ENCODE peak calls at places on chromosome X, in eight cellular contexts. H is GM23338, T is lower lobe of right lung, J is ovary, M is suprapubic skin, N is MM.1S, R is uterus, E is heart right ventricle. F is an unnamed sample.

GRCh38 chrX:134886201-134886600 is 104.6 kb upstream of the SMIM10 start:
- DNase-seq in H (no peak), T (no peak), J (no peak), M (no peak), N (no peak), R (no peak), E (no peak), F (no peak)

GRCh38 chrX:19172741-19173140 is 50.5 kb upstream of the ADGRG2 start:
- DNase-seq in H (no peak), T (no peak), J (no peak), M (no peak), N (no peak), R (no peak), E (no peak), F (no peak)

GRCh38 chrX:112779139-112779538 is 61.5 kb downstream of the AMOT start:
- DNase-seq in H (no peak), T (no peak), J (no peak), M (no peak), N (no peak), R (no peak), E (no peak), F (no peak)

GRCh38 chrX:98480606-98481005 is 1596.9 kb downstream of the RPA4 start:
- DNase-seq in H (no peak), T (no peak), J (no peak), M (no peak), N (no peak), R (no peak), E (no peak), F (no peak)

GRCh38 chrX:18271309-18271708 is 50.6 kb upstream of the BEND2 start:
- DNase-seq in H (no peak), T (no peak), J (no peak), M (no peak), N (no peak), R (no peak), E (no peak), F (no peak)

GRCh38 chrX:24768556-24768955 is 74.8 kb downstream of the POLA1 start:
- DNase-seq in H (no peak), T (no peak), J (no peak), M (no peak), N (no peak), R (no peak), E (no peak), F (no peak)

GRCh38 chrX:65750674-65751469 is 83.4 kb downstream of the MSN start:
- DNase-seq in H (no peak), T (no peak), J (no peak), M (no peak), N (peak; percentile 95), R (no peak), E (no peak), F (no peak)

GRCh38 chrX:129652565-129653169 is 2.1 kb downstream of the APLN start:
- DNase-seq in H (no peak), T (no peak), J (no peak), M (no peak), N (no peak), R (no peak), E (no peak), F (no peak)

GRCh38 chrX:69000857-69001256 is 164.4 kb downstream of the PJA1 start:
- DNase-seq in H (no peak), T (no peak), J (no peak), M (no peak), N (no peak), R (no peak), E (no peak), F (no peak)

GRCh38 chrX:41558531-41558930 is 111.4 kb downstream of the NYX start:
- DNase-seq in H (peak; percentile 33), T (no peak), J (no peak), M (no peak), N (peak; percentile 31), R (no peak), E (no peak), F (peak; percentile 17)

GRCh38 chrX:94178145-94178790 is 504.3 kb downstream of the FAM133A start:
- DNase-seq in H (no peak), T (no peak), J (no peak), M (no peak), N (no peak), R (no peak), E (no peak), F (no peak)

GRCh38 chrX:85243155-85243554 is 424 bp downstream of the SATL1 start:
- DNase-seq in H (no peak), T (no peak), J (no peak), M (no peak), N (no peak), R (no peak), E (no peak), F (no peak)

GRCh38 chrX:115214151-115214550 is 19.7 kb downstream of the LRCH2 start:
- DNase-seq in H (no peak), T (no peak), J (no peak), M (no peak), N (no peak), R (no peak), E (no peak), F (no peak)

GRCh38 chrX:102155806-102156179 is at the start of gene BEX5:
- DNase-seq in H (peak; percentile 84), T (peak; percentile 63), J (peak; percentile 65), M (no peak), N (peak; percentile 79), R (peak; percentile 65), E (peak; percentile 27), F (peak; percentile 42)

GRCh38 chrX:103446665-103447302 is 70.4 kb downstream of the BEX3 start:
- DNase-seq in H (peak; percentile 80), T (no peak), J (no peak), M (no peak), N (no peak), R (no peak), E (no peak), F (no peak)

GRCh38 chrX:47093248-47093647 is 15.0 kb downstream of the RGN start:
- DNase-seq in H (peak; percentile 26), T (no peak), J (no peak), M (no peak), N (peak; percentile 56), R (no peak), E (no peak), F (no peak)

GRCh38 chrX:39854772-39855747 is 242.7 kb downstream of the BCOR start:
- DNase-seq in H (no peak), T (no peak), J (no peak), M (no peak), N (peak; percentile 72), R (no peak), E (no peak), F (no peak)

GRCh38 chrX:53445977-53446376 is 11.8 kb upstream of the HSD17B10 start:
- DNase-seq in H (peak; percentile 76), T (peak; percentile 45), J (no peak), M (no peak), N (peak; percentile 46), R (no peak), E (peak; percentile 17), F (peak; percentile 72)

DNA sequence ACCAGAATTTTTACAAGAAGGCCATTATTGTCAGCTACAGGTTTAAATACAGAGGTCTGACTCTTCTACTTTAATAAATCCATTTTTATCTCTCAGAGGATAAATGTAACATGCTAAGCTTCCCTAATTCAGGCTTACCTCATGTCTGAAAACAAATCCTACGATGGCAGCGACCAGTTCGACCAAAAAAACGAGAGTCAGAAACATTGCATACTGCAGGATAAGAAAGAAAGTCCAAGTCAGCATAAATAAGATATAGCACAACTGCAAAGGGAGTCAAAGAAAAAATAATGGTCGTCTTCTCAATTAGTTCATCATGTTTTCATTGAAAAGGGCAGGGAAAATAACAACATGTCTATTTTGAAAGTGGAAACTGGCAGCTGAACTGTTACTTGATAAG is 1.6 kb downstream of the TSPAN6 start:
- DNase-seq in H (no peak), T (no peak), J (no peak), M (no peak), N (no peak), R (no peak), E (no peak), F (no peak)
- H3K4me3 ChIP-seq in H (peak overlapping the region; percentile 65), T (no peak overlapping the region), J (no peak overlapping the region), M (no peak overlapping the region), N (no peak overlapping the region), R (no peak overlapping the region), E (no peak overlapping the region), F (no peak overlapping the region)

DNA sequence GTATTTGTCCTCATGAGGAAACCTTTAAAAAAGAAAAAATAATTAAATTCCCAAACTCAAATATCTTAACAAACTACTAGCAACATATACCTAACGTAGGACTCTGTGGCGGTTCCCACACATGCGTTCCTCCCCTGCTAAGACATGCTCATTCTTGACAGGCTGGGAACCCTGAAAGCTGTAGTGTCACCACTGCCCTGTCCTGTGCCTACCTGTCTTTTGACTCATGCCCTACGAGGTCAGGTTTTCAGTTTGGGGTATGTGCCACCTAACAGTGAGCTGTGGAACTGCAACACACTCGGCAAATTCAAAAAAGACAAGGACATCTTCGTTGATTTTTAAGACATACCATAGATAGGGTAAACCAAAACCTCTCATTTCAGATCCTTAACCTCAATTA is 17.8 kb downstream of the IDS start:
- DNase-seq in H (peak; percentile 32), T (no peak), J (no peak), M (no peak), N (no peak), R (no peak), E (no peak), F (peak; percentile 44)
- H3K36me3 ChIP-seq in H (no peaks in the 10 kb centered on the region), T (peaks cover 84% of the 10 kb centered on the region), J (no peaks in the 10 kb centered on the region), M (peaks cover 34% of the 10 kb centered on the region), N (no peaks in the 10 kb centered on the region), R (no peaks in the 10 kb centered on the region), E (no peaks in the 10 kb centered on the region), F (peaks cover 6% of the 10 kb centered on the region)

GRCh38 chrX:120311632-120312000 is 355 bp upstream of the TMEM255A start:
- DNase-seq in H (no peak), T (no peak), J (no peak), M (no peak), N (no peak), R (no peak), E (no peak), F (no peak)
- H3K4me3 ChIP-seq in H (peak overlapping the region; percentile 60), T (no peak overlapping the region), J (no peak overlapping the region), M (no peak overlapping the region), N (no peak overlapping the region), R (no peak overlapping the region), E (no peak overlapping the region), F (no peak overlapping the region)

GRCh38 chrX:153958605-153959004 is 13.0 kb downstream of the HCFC1 start:
- DNase-seq in H (no peak), T (no peak), J (no peak), M (no peak), N (no peak), R (no peak), E (no peak), F (no peak)
- H3K36me3 ChIP-seq in H (no peaks in the 10 kb centered on the region), T (peaks cover 97% of the 10 kb centered on the region), J (no peaks in the 10 kb centered on the region), M (peaks cover 90% of the 10 kb centered on the region), N (no peaks in the 10 kb centered on the region), R (no peaks in the 10 kb centered on the region), E (no peaks in the 10 kb centered on the region), F (peaks cover 57% of the 10 kb centered on the region)

DNA sequence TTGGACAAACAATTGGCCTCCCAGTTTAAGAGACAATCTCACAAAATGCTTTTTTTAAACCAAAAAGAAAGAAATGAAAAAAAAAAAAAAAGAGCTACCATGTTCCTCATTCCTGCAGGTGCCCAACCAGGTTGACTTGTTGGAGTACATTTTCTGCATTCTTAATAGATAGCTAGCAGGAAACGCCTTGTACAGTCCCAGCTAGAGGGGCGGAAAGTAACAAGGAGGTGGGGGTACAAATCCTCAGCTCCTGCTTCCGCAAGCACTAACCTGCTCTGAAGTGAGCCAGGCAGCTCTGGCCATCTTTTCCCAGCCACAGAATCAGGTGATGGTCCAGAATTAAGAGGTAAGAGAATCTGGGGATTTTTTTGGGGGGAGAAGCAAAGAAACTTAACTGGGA is at the start of gene VGLL1:
- DNase-seq in H (no peak), T (no peak), J (no peak), M (no peak), N (no peak), R (no peak), E (no peak), F (no peak)
- H3K4me3 ChIP-seq in H (no peak within 1 kb of the TSS), T (no peak within 1 kb of the TSS), J (no peak within 1 kb of the TSS), M (no peak within 1 kb of the TSS), N (no peak within 1 kb of the TSS), R (no peak within 1 kb of the TSS), E (no peak within 1 kb of the TSS), F (no peak within 1 kb of the TSS)

F was measured in H7.